ENCODE peak calls at places on chromosomes 2 and 18, in six cellular contexts. O, Y, V, G, S and F are unnamed samples.

GRCh38 chr2:135942936-135943688 is 42.3 kb downstream of the DARS1 start:
- DNase-seq in O (no peak), Y (no peak), V (no peak), G (no peak), S (no peak), F (no peak)

GRCh38 chr2:240324312-240325005 is 111.0 kb upstream of the GPC1 start:
- DNase-seq in O (no peak), Y (no peak), V (no peak), G (no peak), S (no peak), F (no peak)

GRCh38 chr2:240873805-240874714 is 5.4 kb downstream of the AGXT start:
- DNase-seq in O (peak), Y (peak), V (no peak), G (no peak), S (no peak), F (peak)

GRCh38 chr2:70133127-70133452 is 45.8 kb downstream of the PCBP1 start:
- DNase-seq in O (no peak), Y (no peak), V (no peak), G (no peak), S (no peak), F (no peak)

GRCh38 chr2:98691307-98691706 is 39.6 kb downstream of the MGAT4A start:
- DNase-seq in O (no peak), Y (peak), V (no peak), G (no peak), S (no peak), F (no peak)

GRCh38 chr2:217335341-217335966 is 475.6 kb upstream of the TNP1 start:
- DNase-seq in O (no peak), Y (peak), V (no peak), G (no peak), S (no peak), F (no peak)

GRCh38 chr2:204114294-204114693 is 177.7 kb downstream of the ICOS start:
- DNase-seq in O (no peak), Y (no peak), V (no peak), G (no peak), S (no peak), F (no peak)

GRCh38 chr2:241966671-241967070 is 97.1 kb downstream of the RTP5 start:
- DNase-seq in O (no peak), Y (no peak), V (no peak), G (no peak), S (no peak), F (no peak)

GRCh38 chr2:19109521-19109920 is 248.9 kb downstream of the OSR1 start:
- DNase-seq in O (no peak), Y (no peak), V (no peak), G (no peak), S (no peak), F (no peak)

DNA sequence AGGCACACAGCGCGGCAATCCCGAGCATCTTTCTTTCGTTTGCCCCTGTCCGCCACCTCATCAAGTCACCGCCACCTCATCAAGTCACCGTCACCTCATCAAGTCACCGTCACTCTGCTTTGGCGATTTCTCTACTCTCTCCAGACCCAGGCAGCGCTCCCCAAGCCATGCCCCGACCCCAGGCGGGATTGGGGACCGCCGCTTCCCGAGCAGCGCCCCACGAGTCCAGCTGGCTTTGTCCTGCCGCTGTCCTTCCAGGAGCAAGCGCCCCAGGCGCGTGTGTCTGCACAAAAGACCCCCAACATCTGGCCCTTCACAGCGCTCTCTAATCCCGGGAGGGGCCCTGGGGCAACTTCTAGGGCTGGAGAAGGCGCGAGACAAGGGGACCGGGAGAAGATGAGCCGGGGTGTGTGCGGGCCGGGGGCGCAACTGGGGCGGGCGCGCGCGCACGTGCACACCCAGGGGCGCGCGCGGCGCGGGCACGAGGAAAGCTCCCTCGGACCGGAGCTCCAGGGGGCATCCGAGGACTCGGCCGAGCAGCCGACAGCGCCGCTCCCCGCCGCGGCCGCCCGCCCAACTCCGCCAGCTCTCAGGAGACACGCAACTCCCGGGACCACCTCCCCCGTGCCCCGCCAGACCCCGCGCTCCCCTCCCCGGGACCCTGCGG is 630 bp upstream of the RNF152 start:
- DNase-seq in O (peak), Y (no peak), V (peak), G (no peak), S (no peak), F (peak)
- TF ChIP-seq CREB1 in O (peak), Y (no peak), V (no peak), G (no peak), S (peak), F (no peak)

GRCh38 chr2:218962859-218963492 is 3.5 kb downstream of the CDK5R2 start:
- DNase-seq in O (peak), Y (peak), V (peak), G (no peak), S (peak), F (peak)
- TF ChIP-seq CREB1 in O (peak), Y (no peak), V (no peak), G (no peak), S (peak), F (peak)

GRCh38 chr2:229425573-229425972 is 154.5 kb upstream of the PID1 start:
- DNase-seq in O (no peak), Y (no peak), V (no peak), G (no peak), S (no peak), F (no peak)

GRCh38 chr2:229429529-229430067 is 158.5 kb upstream of the PID1 start:
- DNase-seq in O (no peak), Y (no peak), V (no peak), G (no peak), S (no peak), F (no peak)

GRCh38 chr2:229434131-229434530 is 163.0 kb upstream of the PID1 start:
- DNase-seq in O (no peak), Y (no peak), V (no peak), G (no peak), S (no peak), F (no peak)

GRCh38 chr2:229433351-229433750 is 162.3 kb upstream of the PID1 start:
- DNase-seq in O (no peak), Y (no peak), V (no peak), G (no peak), S (no peak), F (no peak)

DNA sequence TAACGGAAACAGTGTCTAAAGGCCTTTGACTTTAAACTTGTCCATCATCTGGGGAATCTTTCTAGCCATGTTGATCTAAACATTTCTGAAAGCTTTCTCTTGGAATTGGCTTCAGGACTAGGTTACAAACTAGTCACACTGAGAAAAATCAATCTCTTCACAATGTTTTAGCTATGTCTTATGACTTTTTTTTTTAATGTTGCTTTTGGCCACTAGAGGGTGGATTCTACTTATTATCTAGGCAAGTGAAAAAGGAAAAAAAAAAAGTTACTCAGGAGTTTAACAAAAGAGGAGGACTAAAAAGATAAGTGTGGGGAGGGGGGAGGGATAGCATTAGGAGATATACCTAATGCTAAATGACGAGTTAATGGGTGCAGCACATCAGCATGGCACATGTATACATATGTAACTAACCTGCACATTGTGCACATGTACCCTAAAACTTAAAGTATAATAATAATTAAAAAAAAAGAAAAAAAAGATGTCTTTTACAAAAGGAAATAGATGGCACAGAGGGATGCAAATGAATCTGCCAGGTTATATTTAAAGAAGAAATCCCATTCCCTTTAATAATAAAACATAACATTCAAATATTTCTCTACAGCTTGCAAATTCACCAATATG is 160.4 kb upstream of the PID1 start:
- DNase-seq in O (peak), Y (peak), V (peak), G (no peak), S (no peak), F (no peak)
- TF ChIP-seq CREB1 in O (no peak), Y (no peak), V (no peak), G (no peak), S (no peak), F (no peak)

DNA sequence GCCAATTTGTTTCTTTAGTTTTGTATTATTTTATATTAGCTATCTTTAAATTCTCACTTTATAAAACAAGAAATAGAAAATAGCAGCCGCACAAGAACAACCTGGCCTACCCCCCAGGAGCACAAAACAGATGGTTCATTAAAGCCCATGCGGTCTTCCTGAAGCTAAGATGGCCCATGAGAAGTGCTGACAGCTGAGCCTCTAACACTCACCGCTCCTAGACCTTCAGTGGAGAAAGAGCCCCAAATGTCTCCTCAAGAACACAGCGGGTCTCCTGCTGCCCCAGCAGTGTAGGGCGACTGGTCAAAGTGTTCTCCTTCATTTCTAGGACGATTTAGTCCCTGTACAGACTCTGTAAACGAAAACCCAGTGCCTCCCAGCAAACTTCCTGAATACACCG is 45.1 kb downstream of the LPIN2 start:
- DNase-seq in O (peak), Y (no peak), V (no peak), G (no peak), S (no peak), F (no peak)
- TF ChIP-seq CREB1 in O (no peak), Y (no peak), V (no peak), G (no peak), S (no peak), F (no peak)

GRCh38 chr18:59085126-59085794 is 54.4 kb upstream of the SEC11C start:
- DNase-seq in O (no peak), Y (no peak), V (no peak), G (no peak), S (no peak), F (no peak)

GRCh38 chr18:59075923-59076322 is 63.8 kb upstream of the SEC11C start:
- DNase-seq in O (no peak), Y (no peak), V (no peak), G (no peak), S (no peak), F (no peak)

GRCh38 chr18:59084286-59084779 is 55.4 kb upstream of the SEC11C start:
- DNase-seq in O (peak), Y (peak), V (peak), G (no peak), S (peak), F (peak)

GRCh38 chr18:59079264-59079972 is 60.3 kb upstream of the SEC11C start:
- DNase-seq in O (no peak), Y (no peak), V (no peak), G (no peak), S (no peak), F (no peak)
- TF ChIP-seq CREB1 in O (no peak), Y (no peak), V (no peak), G (no peak), S (no peak), F (no peak)

DNA sequence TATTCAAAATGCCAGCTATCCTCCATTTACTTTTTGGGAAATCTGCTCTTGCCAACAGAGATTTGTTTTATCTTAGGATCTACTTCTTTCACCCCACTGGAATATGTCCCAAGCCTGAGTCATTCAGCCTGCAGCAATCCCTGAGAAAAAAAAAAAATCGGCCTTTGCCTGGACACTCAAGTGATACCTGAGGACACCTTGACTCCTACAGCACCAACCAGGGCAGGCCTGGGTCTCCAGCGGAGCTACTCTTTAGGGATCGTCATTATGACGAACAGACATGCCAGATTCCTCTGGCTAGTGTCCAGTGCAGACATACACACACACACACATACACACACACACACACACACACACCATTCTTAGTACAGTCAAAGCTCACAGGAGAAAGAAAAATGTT is 2.2 kb upstream of the UGT1A6 start:
- DNase-seq in O (no peak), Y (no peak), V (no peak), G (no peak), S (no peak), F (no peak)
- TF ChIP-seq CREB1 in O (no peak), Y (no peak), V (no peak), G (no peak), S (no peak), F (no peak)

DNA sequence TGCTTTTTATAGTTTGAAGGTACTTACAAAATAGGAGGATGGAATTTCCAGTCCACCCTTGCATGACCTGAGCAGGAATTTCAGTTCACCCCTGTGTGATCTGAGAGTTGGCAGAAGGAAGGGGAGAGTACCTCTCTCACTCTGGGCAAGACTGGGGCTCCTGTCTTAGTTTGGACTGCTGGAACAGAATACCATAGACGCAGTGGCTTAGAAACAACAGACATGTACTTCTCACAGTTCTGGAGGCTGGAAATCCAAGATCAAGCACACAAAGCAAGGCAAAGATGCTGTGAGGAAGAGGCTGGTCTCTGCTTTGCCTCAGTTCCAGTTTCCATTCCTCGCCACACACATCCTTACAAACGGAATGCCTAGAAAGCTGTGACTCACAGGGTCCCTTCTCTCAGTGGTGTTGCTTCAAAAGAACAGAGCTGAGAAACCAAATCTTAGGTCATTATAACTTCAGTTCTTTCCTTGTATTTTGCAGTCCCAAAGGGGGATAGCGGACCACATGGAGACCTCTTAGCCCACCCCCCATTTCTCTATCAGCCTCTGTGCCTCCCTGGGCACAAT is 108.8 kb upstream of the HAAO start:
- DNase-seq in O (no peak), Y (no peak), V (peak), G (no peak), S (no peak), F (no peak)
- TF ChIP-seq CREB1 in O (no peak), Y (no peak), V (no peak), G (no peak), S (no peak), F (no peak)